ENCODE peak calls at places on chromosomes 5 and 9, in nine cellular contexts. F is stimulated activated CD4-positive, alpha-beta T cell treated with anti-CD3 and anti-CD28 coated beads, Interleukin-1b, Interleukin-23, amount 100 ng/mL, for 24 hours; G is psoas muscle; W is activated T-cell treated with anti-CD3 and anti-CD28 coated beads, Interleukin-2, amount 50 U/mL, for 4 hours; Y is GM10248; R is neuronal stem cell; K is lower lobe of right lung; D is MCF 10A; S is EL. I is an unnamed sample.

GRCh38 chr5:133735346-133735745 is 123.0 kb upstream of the FSTL4 start:
- DNase-seq in F (no peak), G (no peak), W (no peak), Y (no peak), R (no peak), K (no peak), D (peak; percentile 29), S (peak; percentile 82), I (peak; percentile 48)

GRCh38 chr5:17379188-17379951 is 118.7 kb upstream of the TAF11L2 start:
- DNase-seq in F (no peak), G (no peak), W (no peak), Y (no peak), R (no peak), K (no peak), D (peak; percentile 23), S (peak; percentile 69), I (no peak)

GRCh38 chr9:38482918-38483592 is 58.8 kb upstream of the IGFBPL1 start:
- DNase-seq in F (no peak), G (no peak), W (no peak), Y (no peak), R (no peak), K (no peak), D (peak; percentile 54), S (no peak), I (peak; percentile 87)

GRCh38 chr5:14112998-14113652 is 30.0 kb upstream of the TRIO start:
- DNase-seq in F (no peak), G (no peak), W (no peak), Y (no peak), R (no peak), K (no peak), D (no peak), S (no peak), I (no peak)

GRCh38 chr5:139731281-139731680 is 64.3 kb upstream of the PSD2 start:
- DNase-seq in F (no peak), G (no peak), W (no peak), Y (no peak), R (no peak), K (no peak), D (no peak), S (no peak), I (no peak)

GRCh38 chr9:109894921-109895758 is 115.1 kb downstream of the PALM2AKAP2 start:
- DNase-seq in F (no peak), G (no peak), W (no peak), Y (peak; percentile 33), R (no peak), K (no peak), D (no peak), S (peak; percentile 26), I (no peak)

GRCh38 chr9:35277649-35278359 is 116.0 kb downstream of the UNC13B start:
- DNase-seq in F (no peak), G (no peak), W (no peak), Y (no peak), R (no peak), K (no peak), D (peak; percentile 76), S (peak; percentile 55), I (peak; percentile 42)

GRCh38 chr5:124718376-124718775 is 28.1 kb downstream of the ZNF608 start:
- DNase-seq in F (no peak), G (no peak), W (no peak), Y (no peak), R (no peak), K (no peak), D (no peak), S (no peak), I (no peak)

GRCh38 chr5:154320690-154321089 is 125.1 kb upstream of the SAP30L start:
- DNase-seq in F (no peak), G (peak; percentile 57), W (no peak), Y (no peak), R (no peak), K (no peak), D (no peak), S (no peak), I (no peak)

GRCh38 chr5:180910735-180911134 is 11.8 kb downstream of the BTNL8 start:
- DNase-seq in F (no peak), G (no peak), W (no peak), Y (no peak), R (no peak), K (no peak), D (no peak), S (no peak), I (peak; percentile 5)

GRCh38 chr5:172444110-172444510 is 10.2 kb downstream of the SH3PXD2B start:
- DNase-seq in F (no peak), G (no peak), W (no peak), Y (no peak), R (no peak), K (no peak), D (peak; percentile 74), S (no peak), I (peak; percentile 68)

GRCh38 chr5:174327317-174327864 is 281.9 kb downstream of the NSG2 start:
- DNase-seq in F (peak; percentile 7), G (peak; percentile 75), W (no peak), Y (peak; percentile 77), R (peak; percentile 75), K (peak; percentile 63), D (peak; percentile 88), S (peak; percentile 74), I (peak; percentile 64)

I was measured in epithelial cell of esophagus.